ENCODE peak calls at places on chromosomes 2 and 18, in six cellular contexts. G, F, O, P, S and T are unnamed samples. For H3K9me3, the result is how much of the 10 kb centered on the place peaks cover.

GRCh38 chr18:68176901-68177300 is 538.0 kb downstream of the TMX3 start:
- DNase-seq in G (peak), F (no peak), O (no peak), P (no peak), S (no peak), T (no peak)

GRCh38 chr2:127525692-127526141 is 572 bp downstream of the IWS1 start:
- DNase-seq in G (peak), F (no peak), O (peak), P (no peak), S (no peak), T (no peak)

GRCh38 chr18:54679318-54680149 is 88.5 kb downstream of the DYNAP start:
- DNase-seq in G (peak), F (no peak), O (peak), P (no peak), S (no peak), T (no peak)

GRCh38 chr18:21315741-21316187 is 73.7 kb downstream of the GREB1L start:
- DNase-seq in G (peak), F (no peak), O (peak), P (no peak), S (no peak), T (no peak)

GRCh38 chr2:96771792-96772618 is 11.3 kb downstream of the CNNM4 start:
- DNase-seq in G (no peak), F (no peak), O (no peak), P (no peak), S (no peak), T (no peak)

GRCh38 chr18:50716902-50717301 is 102.9 kb downstream of the MRO start:
- DNase-seq in G (no peak), F (no peak), O (no peak), P (no peak), S (no peak), T (no peak)

GRCh38 chr2:99787011-99787410 is 297.2 kb upstream of the REV1 start:
- DNase-seq in G (no peak), F (no peak), O (no peak), P (no peak), S (no peak), T (no peak)

GRCh38 chr2:55478610-55479301 is 40.8 kb upstream of the CFAP36 start:
- DNase-seq in G (no peak), F (no peak), O (no peak), P (no peak), S (no peak), T (no peak)

GRCh38 chr18:21194871-21195771 is 46.9 kb upstream of the GREB1L start:
- DNase-seq in G (peak), F (no peak), O (peak), P (no peak), S (no peak), T (no peak)

GRCh38 chr2:143787674-143788073 is 658.5 kb downstream of the ARHGAP15 start:
- DNase-seq in G (no peak), F (no peak), O (no peak), P (no peak), S (no peak), T (no peak)

GRCh38 chr2:241561811-241562210 is 3.3 kb downstream of the BOK start:
- DNase-seq in G (peak), F (no peak), O (no peak), P (peak), S (no peak), T (no peak)

GRCh38 chr18:48711651-48712486 is 173.0 kb downstream of the CTIF start:
- DNase-seq in G (peak), F (no peak), O (peak), P (no peak), S (peak), T (no peak)

GRCh38 chr2:20025065-20025786 is 12.8 kb upstream of the MATN3 start:
- DNase-seq in G (peak), F (no peak), O (no peak), P (no peak), S (no peak), T (no peak)

GRCh38 chr2:231680284-231680991 is 27.9 kb upstream of the PTMA start:
- DNase-seq in G (no peak), F (no peak), O (no peak), P (peak), S (peak), T (no peak)

GRCh38 chr2:27407798-27408491 is 1.4 kb downstream of the PPM1G start:
- DNase-seq in G (peak), F (no peak), O (peak), P (no peak), S (peak), T (no peak)

GRCh38 chr2:147867050-147867449 is 22.2 kb downstream of the ACVR2A start:
- DNase-seq in G (peak), F (no peak), O (no peak), P (no peak), S (no peak), T (no peak)

GRCh38 chr18:6401687-6402086 is 13.0 kb downstream of the L3MBTL4 start:
- DNase-seq in G (no peak), F (no peak), O (no peak), P (no peak), S (no peak), T (no peak)

GRCh38 chr18:43596106-43596712 is 318.9 kb upstream of the SYT4 start:
- DNase-seq in G (peak), F (no peak), O (peak), P (no peak), S (no peak), T (no peak)

GRCh38 chr18:8719192-8719591 is 13.8 kb downstream of the MTCL1 start:
- DNase-seq in G (peak), F (no peak), O (no peak), P (no peak), S (no peak), T (no peak)

GRCh38 chr2:205684871-205685313 is 2.6 kb downstream of the NRP2 start:
- DNase-seq in G (peak), F (no peak), O (peak), P (peak), S (no peak), T (no peak)

GRCh38 chr2:28610583-28611201 is 114.8 kb downstream of the PLB1 start:
- DNase-seq in G (peak), F (no peak), O (peak), P (no peak), S (no peak), T (no peak)

GRCh38 chr2:65746919-65747678 is 314.7 kb upstream of the SPRED2 start:
- DNase-seq in G (no peak), F (no peak), O (no peak), P (no peak), S (no peak), T (peak)

GRCh38 chr2:105039559-105039958 is 1.7 kb downstream of the MRPS9 start:
- DNase-seq in G (no peak), F (no peak), O (no peak), P (no peak), S (no peak), T (no peak)

GRCh38 chr18:35456181-35456850 is 41.4 kb downstream of the INO80C start:
- DNase-seq in G (peak), F (no peak), O (peak), P (no peak), S (no peak), T (no peak)

GRCh38 chr2:21038403-21039073 is 5.3 kb downstream of the APOB start:
- DNase-seq in G (no peak), F (no peak), O (no peak), P (no peak), S (no peak), T (no peak)

GRCh38 chr2:223937535-223937934 is 7.6 kb downstream of the WDFY1 start:
- DNase-seq in G (no peak), F (no peak), O (no peak), P (no peak), S (no peak), T (no peak)

GRCh38 chr18:4203525-4203924 is 251.6 kb downstream of the DLGAP1 start:
- DNase-seq in G (no peak), F (no peak), O (no peak), P (no peak), S (no peak), T (no peak)

GRCh38 chr2:99680946-99681345 is 191.1 kb upstream of the REV1 start:
- DNase-seq in G (peak), F (no peak), O (no peak), P (no peak), S (no peak), T (no peak)

GRCh38 chr2:10042301-10043161 is 819 bp upstream of the KLF11 start:
- DNase-seq in G (peak), F (no peak), O (no peak), P (peak), S (no peak), T (peak)

GRCh38 chr2:163465440-163465839 is 270.4 kb downstream of the FIGN start:
- DNase-seq in G (no peak), F (no peak), O (no peak), P (no peak), S (no peak), T (no peak)

GRCh38 chr2:240209493-240209892 is 69.0 kb upstream of the OTOS start:
- DNase-seq in G (no peak), F (no peak), O (no peak), P (no peak), S (no peak), T (no peak)

GRCh38 chr2:44342854-44343253 is 18.4 kb downstream of the PREPL start:
- DNase-seq in G (no peak), F (no peak), O (peak), P (no peak), S (peak), T (no peak)

GRCh38 chr18:3612315-3612714 is 162.3 kb downstream of the TGIF1 start:
- DNase-seq in G (no peak), F (no peak), O (peak), P (no peak), S (no peak), T (no peak)

GRCh38 chr2:133362061-133362476 is 206.2 kb downstream of the NCKAP5 start:
- DNase-seq in G (peak), F (no peak), O (peak), P (no peak), S (no peak), T (no peak)

GRCh38 chr2:160924936-160925353 is 235.3 kb upstream of the TANK start:
- DNase-seq in G (no peak), F (no peak), O (no peak), P (no peak), S (no peak), T (no peak)

GRCh38 chr2:19536136-19536535 is 177.7 kb upstream of the OSR1 start:
- DNase-seq in G (no peak), F (no peak), O (peak), P (no peak), S (no peak), T (no peak)

GRCh38 chr18:35868919-35869318 is 103.6 kb upstream of the RMP24 start:
- DNase-seq in G (no peak), F (no peak), O (no peak), P (no peak), S (no peak), T (no peak)

GRCh38 chr2:102025016-102025491 is 33.3 kb downstream of the IL1R2 start:
- DNase-seq in G (peak), F (no peak), O (no peak), P (no peak), S (no peak), T (no peak)

DNA sequence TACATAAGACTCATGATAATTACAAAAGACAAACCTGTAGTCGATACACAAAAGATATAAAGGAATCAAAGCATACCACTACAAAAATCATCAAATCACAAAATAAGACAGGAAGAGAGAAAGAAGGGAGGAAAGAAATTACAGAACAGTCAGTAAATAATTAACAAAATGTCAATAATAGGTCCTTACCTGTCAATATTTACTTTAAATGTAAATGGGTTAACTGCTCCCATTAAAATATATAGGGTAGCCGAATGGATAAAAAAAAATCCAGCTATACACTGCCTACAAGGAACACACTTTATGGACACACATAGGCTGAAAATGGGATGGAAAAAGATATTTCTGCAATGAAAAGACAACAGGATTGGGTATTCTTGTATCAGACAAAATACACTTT is 163.7 kb downstream of the PIEZO2 start:
- DNase-seq in G (no peak), F (no peak), O (no peak), P (no peak), S (no peak), T (no peak)
- H3K9me3 ChIP-seq in G (under half), F (under half), O (under half), P (under half), S (under half), T (half or more)

GRCh38 chr2:53740170-53740569 is 27.4 kb upstream of the CHAC2 start:
- DNase-seq in G (peak), F (no peak), O (peak), P (no peak), S (no peak), T (no peak)
- TF ChIP-seq CTCF in G (peak), F (no peak), O (peak), P (peak), S (peak), T (peak)

GRCh38 chr2:114526856-114527255 is 84.4 kb downstream of the DPP10 start:
- DNase-seq in G (no peak), F (no peak), O (no peak), P (no peak), S (no peak), T (no peak)
- H3K27ac ChIP-seq in G (no peak), F (no peak), O (no peak), P (no peak), S (no peak), T (no peak)

DNA sequence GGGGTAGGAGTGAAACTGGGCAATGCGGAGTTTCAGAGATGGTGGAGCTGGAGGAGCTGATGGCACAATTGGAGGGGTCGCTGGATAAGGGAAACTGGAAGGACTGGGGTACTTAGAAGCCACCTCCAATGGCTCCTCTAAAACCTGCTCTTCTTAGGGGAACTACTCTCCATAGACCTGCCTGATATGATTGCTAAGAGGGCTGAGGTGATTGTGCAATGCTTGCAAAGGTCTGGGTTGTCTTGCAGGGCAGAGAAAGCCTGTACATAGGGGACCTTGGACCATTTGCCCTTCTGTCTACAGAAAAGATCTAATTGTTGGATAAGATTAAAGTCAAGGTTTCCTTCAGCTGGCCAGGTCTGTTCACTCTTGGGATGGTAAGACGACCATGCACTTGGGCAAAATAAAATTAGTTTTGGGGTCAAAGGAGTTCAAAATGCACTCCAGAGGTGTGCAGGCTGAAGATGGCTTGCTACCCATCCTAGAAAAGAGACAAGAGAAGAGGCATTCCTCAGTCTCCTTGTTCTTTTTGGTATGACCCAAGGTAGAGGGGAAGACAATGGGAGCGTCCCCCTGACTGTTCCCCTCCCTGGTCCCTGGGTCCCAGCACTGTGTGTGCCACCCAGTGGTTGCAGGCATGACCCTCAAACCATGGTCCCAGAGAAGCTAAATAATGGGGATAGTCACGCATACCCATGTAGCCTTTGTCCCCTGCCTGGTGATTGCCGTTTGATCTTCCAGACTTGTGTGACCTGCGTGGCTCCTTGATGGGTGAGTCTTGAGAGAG is 41.1 kb downstream of the STK17B start:
- DNase-seq in G (no peak), F (no peak), O (no peak), P (no peak), S (peak), T (no peak)
- H3K9me3 ChIP-seq in G (under half), F (under half), O (under half), P (under half), S (under half), T (half or more)

DNA sequence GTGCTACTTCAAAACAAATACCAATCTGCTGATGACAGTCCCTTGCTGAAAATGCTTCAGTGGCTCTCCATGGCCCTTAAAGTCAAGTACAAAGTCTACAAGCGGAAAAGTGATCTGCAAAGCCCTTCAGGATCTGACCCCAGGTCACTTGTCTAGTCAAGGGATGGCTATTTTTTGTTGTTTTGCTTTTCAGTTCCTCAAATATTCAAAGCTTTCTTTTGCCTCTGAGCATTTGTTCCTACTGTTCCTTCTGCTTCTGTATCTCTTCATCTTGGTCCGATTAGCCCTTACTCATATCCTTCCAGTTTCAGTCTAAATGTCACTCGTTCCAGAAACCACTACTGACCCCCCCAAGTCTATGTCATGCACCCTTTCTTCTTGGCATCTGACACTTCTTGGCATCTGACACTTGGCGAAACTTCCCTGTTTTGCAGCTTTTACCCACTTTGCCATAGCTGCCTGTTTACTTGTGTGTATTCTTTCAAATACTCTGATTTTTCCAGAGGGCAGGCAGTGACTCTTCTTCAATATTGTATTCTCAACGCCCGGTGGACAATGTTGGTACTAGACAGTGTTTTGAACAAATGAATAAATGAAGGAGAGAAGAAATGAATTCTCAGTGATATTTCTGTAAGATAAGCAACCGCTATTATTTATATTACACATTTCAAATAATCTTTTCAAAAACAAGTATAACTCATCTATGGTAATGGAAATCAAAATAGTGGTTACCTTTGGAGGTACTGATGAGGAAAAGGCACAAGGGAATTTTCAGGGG is 175.9 kb upstream of the FN1 start:
- DNase-seq in G (no peak), F (no peak), O (no peak), P (no peak), S (no peak), T (no peak)
- TF ChIP-seq CTCF in G (no peak), F (no peak), O (no peak), P (no peak), S (no peak), T (no peak)